ENCODE peak calls at places on chromosomes 7 and 10, in ten cellular contexts. One of them, this sample, is unnamed.

GRCh38 chr10:49310460-49310859 is 11.5 kb downstream of the C10orf71 start:
- DNase-seq in WTC11: no peak
- DNase-seq in fibroblast of pulmonary artery: no peak
- DNase-seq in astrocyte of the spinal cord: no peak
- DNase-seq in GM10248: no peak
- DNase-seq in fibroblast of mammary gland: peak
- DNase-seq in BJ: no peak
- DNase-seq in kidney: no peak
- DNase-seq in ovary: no peak
- DNase-seq in progenitor cell of endocrine pancreas: no peak
- DNase-seq in this sample: peak

GRCh38 chr7:158810846-158811245 is 18.5 kb downstream of the ESYT2 start:
- DNase-seq in WTC11: no peak
- DNase-seq in fibroblast of pulmonary artery: no peak
- DNase-seq in astrocyte of the spinal cord: no peak
- DNase-seq in GM10248: no peak
- DNase-seq in fibroblast of mammary gland: no peak
- DNase-seq in BJ: no peak
- DNase-seq in kidney: no peak
- DNase-seq in ovary: no peak
- DNase-seq in progenitor cell of endocrine pancreas: no peak
- DNase-seq in this sample: no peak

GRCh38 chr10:79072041-79072441 is 3.3 kb downstream of the ZMIZ1 start:
- DNase-seq in WTC11: no peak
- DNase-seq in fibroblast of pulmonary artery: no peak
- DNase-seq in astrocyte of the spinal cord: no peak
- DNase-seq in GM10248: no peak
- DNase-seq in fibroblast of mammary gland: no peak
- DNase-seq in BJ: no peak
- DNase-seq in kidney: no peak
- DNase-seq in ovary: no peak
- DNase-seq in progenitor cell of endocrine pancreas: no peak
- DNase-seq in this sample: no peak

GRCh38 chr7:111006691-111007090 is 84.2 kb upstream of the LRRN3 start:
- DNase-seq in WTC11: no peak
- DNase-seq in fibroblast of pulmonary artery: peak
- DNase-seq in astrocyte of the spinal cord: peak
- DNase-seq in GM10248: no peak
- DNase-seq in fibroblast of mammary gland: no peak
- DNase-seq in BJ: no peak
- DNase-seq in kidney: no peak
- DNase-seq in ovary: no peak
- DNase-seq in progenitor cell of endocrine pancreas: no peak
- DNase-seq in this sample: no peak

GRCh38 chr7:76233538-76234281 is 32.0 kb downstream of the SRRM3 start:
- DNase-seq in WTC11: peak
- DNase-seq in fibroblast of pulmonary artery: peak
- DNase-seq in astrocyte of the spinal cord: no peak
- DNase-seq in GM10248: no peak
- DNase-seq in fibroblast of mammary gland: no peak
- DNase-seq in BJ: no peak
- DNase-seq in kidney: no peak
- DNase-seq in ovary: no peak
- DNase-seq in progenitor cell of endocrine pancreas: no peak
- DNase-seq in this sample: no peak

GRCh38 chr7:139695616-139696015 is 82.2 kb downstream of the HIPK2 start:
- DNase-seq in WTC11: no peak
- DNase-seq in fibroblast of pulmonary artery: peak
- DNase-seq in astrocyte of the spinal cord: no peak
- DNase-seq in GM10248: no peak
- DNase-seq in fibroblast of mammary gland: peak
- DNase-seq in BJ: no peak
- DNase-seq in kidney: no peak
- DNase-seq in ovary: no peak
- DNase-seq in progenitor cell of endocrine pancreas: no peak
- DNase-seq in this sample: no peak

GRCh38 chr10:100881552-100882250 is 31.1 kb upstream of the SLF2 start:
- DNase-seq in WTC11: no peak
- DNase-seq in fibroblast of pulmonary artery: no peak
- DNase-seq in astrocyte of the spinal cord: no peak
- DNase-seq in GM10248: no peak
- DNase-seq in fibroblast of mammary gland: no peak
- DNase-seq in BJ: no peak
- DNase-seq in kidney: no peak
- DNase-seq in ovary: no peak
- DNase-seq in progenitor cell of endocrine pancreas: no peak
- DNase-seq in this sample: no peak

GRCh38 chr7:55794527-55794926 is 68.0 kb downstream of the SEPTIN14 start:
- DNase-seq in WTC11: no peak
- DNase-seq in fibroblast of pulmonary artery: no peak
- DNase-seq in astrocyte of the spinal cord: no peak
- DNase-seq in GM10248: no peak
- DNase-seq in fibroblast of mammary gland: peak
- DNase-seq in BJ: no peak
- DNase-seq in kidney: no peak
- DNase-seq in ovary: no peak
- DNase-seq in progenitor cell of endocrine pancreas: no peak
- DNase-seq in this sample: no peak

GRCh38 chr7:131688738-131689661 is 132.6 kb upstream of the PODXL start:
- DNase-seq in WTC11: peak
- DNase-seq in fibroblast of pulmonary artery: peak
- DNase-seq in astrocyte of the spinal cord: peak
- DNase-seq in GM10248: peak
- DNase-seq in fibroblast of mammary gland: peak
- DNase-seq in BJ: peak
- DNase-seq in kidney: peak
- DNase-seq in ovary: peak
- DNase-seq in progenitor cell of endocrine pancreas: peak
- DNase-seq in this sample: peak

GRCh38 chr10:94430705-94431104 is 28.4 kb downstream of the TBC1D12 start:
- DNase-seq in WTC11: no peak
- DNase-seq in fibroblast of pulmonary artery: peak
- DNase-seq in astrocyte of the spinal cord: no peak
- DNase-seq in GM10248: no peak
- DNase-seq in fibroblast of mammary gland: peak
- DNase-seq in BJ: no peak
- DNase-seq in kidney: no peak
- DNase-seq in ovary: no peak
- DNase-seq in progenitor cell of endocrine pancreas: no peak
- DNase-seq in this sample: no peak

GRCh38 chr10:13054844-13055243 is 45.1 kb upstream of the OPTN start:
- DNase-seq in WTC11: no peak
- DNase-seq in fibroblast of pulmonary artery: no peak
- DNase-seq in astrocyte of the spinal cord: no peak
- DNase-seq in GM10248: no peak
- DNase-seq in fibroblast of mammary gland: no peak
- DNase-seq in BJ: no peak
- DNase-seq in kidney: no peak
- DNase-seq in ovary: no peak
- DNase-seq in progenitor cell of endocrine pancreas: no peak
- DNase-seq in this sample: no peak

GRCh38 chr7:123616244-123616643 is 14.6 kb downstream of the ASB15 start:
- DNase-seq in WTC11: no peak
- DNase-seq in fibroblast of pulmonary artery: no peak
- DNase-seq in astrocyte of the spinal cord: peak
- DNase-seq in GM10248: no peak
- DNase-seq in fibroblast of mammary gland: no peak
- DNase-seq in BJ: peak
- DNase-seq in kidney: no peak
- DNase-seq in ovary: no peak
- DNase-seq in progenitor cell of endocrine pancreas: no peak
- DNase-seq in this sample: no peak

GRCh38 chr7:99141756-99142726 is 1.9 kb downstream of the SMURF1 start:
- DNase-seq in WTC11: peak
- DNase-seq in fibroblast of pulmonary artery: peak
- DNase-seq in astrocyte of the spinal cord: peak
- DNase-seq in GM10248: peak
- DNase-seq in fibroblast of mammary gland: peak
- DNase-seq in BJ: no peak
- DNase-seq in kidney: peak
- DNase-seq in ovary: peak
- DNase-seq in progenitor cell of endocrine pancreas: no peak
- DNase-seq in this sample: peak

GRCh38 chr10:132306951-132307751 is 599 bp downstream of the STK32C start:
- DNase-seq in WTC11: peak
- DNase-seq in fibroblast of pulmonary artery: peak
- DNase-seq in astrocyte of the spinal cord: no peak
- DNase-seq in GM10248: no peak
- DNase-seq in fibroblast of mammary gland: no peak
- DNase-seq in BJ: no peak
- DNase-seq in kidney: peak
- DNase-seq in ovary: no peak
- DNase-seq in progenitor cell of endocrine pancreas: peak
- DNase-seq in this sample: peak

DNA sequence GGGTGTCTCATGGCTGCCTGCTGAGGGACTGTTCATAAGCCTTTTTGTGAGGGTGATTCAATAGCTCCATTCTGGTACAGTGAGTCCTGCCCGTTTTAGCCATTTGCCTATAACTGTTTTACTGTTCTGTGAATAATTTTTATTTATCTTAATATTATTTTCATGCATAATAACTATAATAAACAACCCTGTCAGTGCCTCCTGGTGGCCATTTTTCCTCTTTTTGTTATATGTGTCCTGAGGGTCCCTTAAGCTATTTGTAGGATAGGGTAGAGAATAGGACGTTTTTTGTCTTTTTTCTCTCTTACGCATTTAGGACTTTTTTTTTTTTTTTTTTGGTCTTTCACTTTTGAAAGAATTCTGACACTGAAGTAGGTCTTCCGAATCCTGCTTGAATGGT is 2.9 kb downstream of the C1QL3 start:
- DNase-seq in WTC11: no peak
- DNase-seq in fibroblast of pulmonary artery: peak
- DNase-seq in astrocyte of the spinal cord: no peak
- DNase-seq in GM10248: no peak
- DNase-seq in fibroblast of mammary gland: peak
- DNase-seq in BJ: no peak
- DNase-seq in kidney: no peak
- DNase-seq in ovary: no peak
- DNase-seq in progenitor cell of endocrine pancreas: no peak
- DNase-seq in this sample: no peak
- TF ChIP-seq CTCF in WTC11: no peak
- TF ChIP-seq CTCF in fibroblast of pulmonary artery: peak
- TF ChIP-seq CTCF in astrocyte of the spinal cord: peak
- TF ChIP-seq CTCF in GM10248: peak
- TF ChIP-seq CTCF in fibroblast of mammary gland: peak
- TF ChIP-seq CTCF in BJ: peak
- TF ChIP-seq CTCF in kidney: no peak
- TF ChIP-seq CTCF in ovary: no peak
- TF ChIP-seq CTCF in progenitor cell of endocrine pancreas: peak
- TF ChIP-seq CTCF in this sample: no peak

DNA sequence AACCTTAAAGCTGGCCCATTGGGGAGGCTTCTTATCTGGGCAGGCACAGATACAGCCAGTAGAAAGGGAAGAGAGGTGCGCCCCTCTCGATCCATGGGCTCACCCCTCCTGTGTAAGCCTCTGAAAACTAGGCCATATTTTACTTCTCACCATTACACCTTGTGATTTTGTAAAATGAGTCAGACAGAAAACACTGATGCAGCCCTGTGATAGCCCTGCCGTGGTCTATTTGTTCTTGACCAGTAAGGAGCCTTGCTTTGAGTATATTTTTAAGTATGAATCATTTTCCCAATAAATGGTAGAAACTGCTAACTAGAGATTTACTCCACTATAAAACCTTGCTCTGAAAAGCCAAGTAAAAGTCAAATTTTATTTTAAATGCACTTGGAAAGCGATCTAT is 329.8 kb upstream of the MBL2 start:
- DNase-seq in WTC11: no peak
- DNase-seq in fibroblast of pulmonary artery: no peak
- DNase-seq in astrocyte of the spinal cord: no peak
- DNase-seq in GM10248: no peak
- DNase-seq in fibroblast of mammary gland: no peak
- DNase-seq in BJ: no peak
- DNase-seq in kidney: no peak
- DNase-seq in ovary: no peak
- DNase-seq in progenitor cell of endocrine pancreas: no peak
- DNase-seq in this sample: no peak
- TF ChIP-seq CTCF in WTC11: no peak
- TF ChIP-seq CTCF in fibroblast of pulmonary artery: no peak
- TF ChIP-seq CTCF in astrocyte of the spinal cord: no peak
- TF ChIP-seq CTCF in GM10248: no peak
- TF ChIP-seq CTCF in fibroblast of mammary gland: no peak
- TF ChIP-seq CTCF in BJ: no peak
- TF ChIP-seq CTCF in kidney: no peak
- TF ChIP-seq CTCF in ovary: no peak
- TF ChIP-seq CTCF in progenitor cell of endocrine pancreas: no peak
- TF ChIP-seq CTCF in this sample: no peak

GRCh38 chr7:84998665-84999064 is 188.2 kb downstream of the SEMA3D start:
- DNase-seq in WTC11: no peak
- DNase-seq in fibroblast of pulmonary artery: no peak
- DNase-seq in astrocyte of the spinal cord: no peak
- DNase-seq in GM10248: no peak
- DNase-seq in fibroblast of mammary gland: no peak
- DNase-seq in BJ: no peak
- DNase-seq in kidney: no peak
- DNase-seq in ovary: no peak
- DNase-seq in progenitor cell of endocrine pancreas: no peak
- DNase-seq in this sample: no peak
- TF ChIP-seq CTCF in WTC11: no peak
- TF ChIP-seq CTCF in fibroblast of pulmonary artery: no peak
- TF ChIP-seq CTCF in astrocyte of the spinal cord: no peak
- TF ChIP-seq CTCF in GM10248: no peak
- TF ChIP-seq CTCF in fibroblast of mammary gland: no peak
- TF ChIP-seq CTCF in BJ: no peak
- TF ChIP-seq CTCF in kidney: no peak
- TF ChIP-seq CTCF in ovary: no peak
- TF ChIP-seq CTCF in progenitor cell of endocrine pancreas: peak
- TF ChIP-seq CTCF in this sample: no peak

DNA sequence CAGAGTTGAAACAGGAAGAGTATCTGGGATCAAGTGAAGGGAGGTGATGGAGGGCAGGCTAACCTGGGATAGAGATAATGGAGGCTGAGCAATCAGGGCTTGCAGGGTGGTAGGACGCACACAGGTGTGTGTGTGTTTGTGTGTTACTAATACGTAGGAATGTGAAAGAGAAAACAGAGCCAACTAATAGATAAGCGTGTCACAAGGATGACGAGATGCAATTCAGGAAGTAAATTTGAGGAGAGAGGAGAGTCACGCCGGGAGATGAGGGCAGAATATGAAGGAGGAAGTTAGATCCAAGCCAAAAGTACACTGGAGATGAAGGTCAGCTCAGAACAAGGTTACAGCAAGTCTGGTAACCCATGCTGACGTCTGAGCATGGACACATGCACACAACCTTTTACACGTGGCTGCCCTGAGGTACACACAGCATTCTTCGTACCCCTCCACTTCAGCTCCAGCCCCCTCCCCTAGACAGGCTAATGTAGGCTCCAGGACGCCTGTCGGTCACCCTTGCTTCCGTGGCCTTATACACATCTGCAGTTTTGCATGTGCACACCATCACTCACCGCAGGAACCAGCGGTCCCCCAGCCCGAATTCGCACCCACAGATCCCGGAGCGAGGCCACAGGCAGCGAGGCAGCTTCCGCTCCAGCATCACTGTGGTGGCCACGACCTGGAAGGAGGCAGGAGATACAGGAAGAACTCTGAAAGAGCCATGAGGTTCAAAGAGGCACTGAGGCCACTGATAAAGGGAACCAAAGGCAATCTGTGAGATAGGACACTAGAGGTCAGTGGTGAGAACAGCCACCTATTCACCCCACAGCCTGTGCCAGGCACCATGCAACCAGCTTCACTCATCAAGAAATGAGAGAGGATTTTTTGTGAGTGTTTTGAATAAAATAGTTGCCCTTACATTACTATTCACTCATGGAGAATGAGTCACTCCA is 23.7 kb upstream of the TRPV6 start:
- DNase-seq in WTC11: no peak
- DNase-seq in fibroblast of pulmonary artery: no peak
- DNase-seq in astrocyte of the spinal cord: no peak
- DNase-seq in GM10248: peak
- DNase-seq in fibroblast of mammary gland: peak
- DNase-seq in BJ: no peak
- DNase-seq in kidney: no peak
- DNase-seq in ovary: no peak
- DNase-seq in progenitor cell of endocrine pancreas: no peak
- DNase-seq in this sample: no peak
- TF ChIP-seq CTCF in WTC11: no peak
- TF ChIP-seq CTCF in fibroblast of pulmonary artery: peak
- TF ChIP-seq CTCF in astrocyte of the spinal cord: no peak
- TF ChIP-seq CTCF in GM10248: peak
- TF ChIP-seq CTCF in fibroblast of mammary gland: peak
- TF ChIP-seq CTCF in BJ: peak
- TF ChIP-seq CTCF in kidney: peak
- TF ChIP-seq CTCF in ovary: no peak
- TF ChIP-seq CTCF in progenitor cell of endocrine pancreas: peak
- TF ChIP-seq CTCF in this sample: no peak

This sample was measured in activated CD8-positive, alpha-beta T cell treated with anti-CD3 and anti-CD28 coated beads for 36 hours.